ENCODE peak calls at places on chromosome 21, in seven cellular contexts. One of them, this sample, is unnamed. For H3K4me1, the result is how much of the 10 kb centered on the place peaks cover.

GRCh38 chr21:43368685-43369084 is 58.2 kb downstream of the SIK1 start:
- DNase-seq in lower lobe of right lung: no peak
- DNase-seq in left lung: peak
- DNase-seq in upper lobe of right lung: no peak
- DNase-seq in small intestine: no peak
- DNase-seq in prostate gland: no peak
- DNase-seq in mesenchymal stem cell: no peak
- DNase-seq in this sample: no peak

GRCh38 chr21:37060296-37060695 is 12.6 kb downstream of the PIGP start:
- DNase-seq in upper lobe of right lung: peak
- DNase-seq in mesenchymal stem cell: peak
- DNase-seq in prostate gland: no peak
- DNase-seq in small intestine: peak
- DNase-seq in lower lobe of right lung: no peak
- DNase-seq in left lung: no peak
- DNase-seq in this sample: no peak

GRCh38 chr21:43740497-43741156 is 21.7 kb downstream of the PDXK start:
- DNase-seq in prostate gland: peak
- DNase-seq in lower lobe of right lung: peak
- DNase-seq in small intestine: peak
- DNase-seq in mesenchymal stem cell: peak
- DNase-seq in upper lobe of right lung: peak
- DNase-seq in left lung: no peak
- DNase-seq in this sample: no peak

GRCh38 chr21:37375866-37376574 is 9.4 kb downstream of the DYRK1A start:
- DNase-seq in mesenchymal stem cell: no peak
- DNase-seq in lower lobe of right lung: no peak
- DNase-seq in prostate gland: no peak
- DNase-seq in upper lobe of right lung: no peak
- DNase-seq in left lung: no peak
- DNase-seq in small intestine: no peak
- DNase-seq in this sample: no peak

GRCh38 chr21:37800122-37800455 is 116.2 kb downstream of the KCNJ6 start:
- DNase-seq in small intestine: no peak
- DNase-seq in upper lobe of right lung: no peak
- DNase-seq in left lung: no peak
- DNase-seq in mesenchymal stem cell: peak
- DNase-seq in prostate gland: no peak
- DNase-seq in lower lobe of right lung: no peak
- DNase-seq in this sample: no peak

GRCh38 chr21:25039461-25040380 is 567.6 kb downstream of the MRPL39 start:
- DNase-seq in small intestine: no peak
- DNase-seq in lower lobe of right lung: no peak
- DNase-seq in upper lobe of right lung: no peak
- DNase-seq in prostate gland: no peak
- DNase-seq in mesenchymal stem cell: no peak
- DNase-seq in left lung: no peak
- DNase-seq in this sample: no peak

GRCh38 chr21:25850126-25850831 is 115.5 kb downstream of the GABPA start:
- DNase-seq in mesenchymal stem cell: peak
- DNase-seq in prostate gland: no peak
- DNase-seq in small intestine: no peak
- DNase-seq in upper lobe of right lung: no peak
- DNase-seq in lower lobe of right lung: no peak
- DNase-seq in left lung: no peak
- DNase-seq in this sample: no peak

GRCh38 chr21:43291347-43291950 is 122.6 kb downstream of the CRYAA start:
- DNase-seq in small intestine: no peak
- DNase-seq in left lung: peak
- DNase-seq in prostate gland: no peak
- DNase-seq in mesenchymal stem cell: no peak
- DNase-seq in upper lobe of right lung: peak
- DNase-seq in lower lobe of right lung: peak
- DNase-seq in this sample: peak

GRCh38 chr21:27108228-27108627 is 141.3 kb upstream of the ADAMTS5 start:
- DNase-seq in mesenchymal stem cell: peak
- DNase-seq in small intestine: no peak
- DNase-seq in left lung: no peak
- DNase-seq in upper lobe of right lung: no peak
- DNase-seq in prostate gland: no peak
- DNase-seq in lower lobe of right lung: no peak
- DNase-seq in this sample: no peak

DNA sequence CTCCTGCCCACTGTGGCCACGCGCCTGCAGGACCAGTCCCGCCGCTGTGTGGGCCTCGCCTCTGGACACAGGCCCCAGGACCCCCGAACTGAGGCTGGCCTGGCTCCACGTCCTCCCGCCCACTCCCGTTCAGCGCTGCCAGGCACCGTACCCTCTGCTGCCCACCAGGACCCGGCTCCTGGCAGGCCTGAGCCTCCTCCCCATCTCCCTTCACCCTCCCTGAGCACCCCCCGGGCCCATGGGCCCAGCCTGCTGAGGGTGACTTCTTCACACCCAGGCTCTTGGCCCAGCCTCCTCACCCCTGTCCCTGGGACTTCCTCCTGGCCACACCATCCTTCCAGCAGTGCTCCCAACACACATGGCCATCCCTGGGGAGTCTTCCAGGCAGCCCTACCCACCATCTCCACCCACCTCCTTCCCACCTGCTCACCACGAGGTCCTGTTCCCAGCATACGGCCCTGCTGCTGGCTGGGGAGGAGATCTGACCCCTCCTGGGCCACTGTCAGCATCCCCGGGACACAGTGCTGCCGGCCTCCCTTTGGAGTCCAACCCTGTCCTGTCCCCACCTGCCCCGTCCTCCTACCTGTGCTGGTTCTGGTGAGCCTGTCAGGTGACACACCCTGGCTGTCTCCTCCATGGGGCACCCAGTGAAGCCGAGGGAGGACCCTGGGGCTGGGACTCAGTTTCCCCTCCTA is 53.6 kb downstream of the SLX9 start:
- DNase-seq in prostate gland: no peak
- DNase-seq in lower lobe of right lung: peak
- DNase-seq in small intestine: no peak
- DNase-seq in upper lobe of right lung: no peak
- DNase-seq in mesenchymal stem cell: no peak
- DNase-seq in left lung: peak
- DNase-seq in this sample: peak
- H3K27ac ChIP-seq in prostate gland: no peak
- H3K27ac ChIP-seq in lower lobe of right lung: peak
- H3K27ac ChIP-seq in small intestine: no peak
- H3K27ac ChIP-seq in upper lobe of right lung: peak
- H3K27ac ChIP-seq in mesenchymal stem cell: no peak
- H3K27ac ChIP-seq in left lung: no peak
- H3K27ac ChIP-seq in this sample: no peak

GRCh38 chr21:33078907-33079582 is 9.1 kb downstream of the OLIG1 start:
- DNase-seq in mesenchymal stem cell: peak
- DNase-seq in prostate gland: peak
- DNase-seq in lower lobe of right lung: no peak
- DNase-seq in small intestine: no peak
- DNase-seq in upper lobe of right lung: no peak
- DNase-seq in left lung: no peak
- DNase-seq in this sample: no peak
- H3K4me1 ChIP-seq in mesenchymal stem cell: under half
- H3K4me1 ChIP-seq in prostate gland: under half
- H3K4me1 ChIP-seq in lower lobe of right lung: under half
- H3K4me1 ChIP-seq in small intestine: under half
- H3K4me1 ChIP-seq in upper lobe of right lung: under half
- H3K4me1 ChIP-seq in left lung: under half
- H3K4me1 ChIP-seq in this sample: under half

GRCh38 chr21:28771790-28772501 is 220.7 kb downstream of the LTN1 start:
- DNase-seq in upper lobe of right lung: no peak
- DNase-seq in prostate gland: no peak
- DNase-seq in lower lobe of right lung: no peak
- DNase-seq in left lung: no peak
- DNase-seq in mesenchymal stem cell: peak
- DNase-seq in small intestine: no peak
- DNase-seq in this sample: no peak
- H3K27ac ChIP-seq in upper lobe of right lung: peak
- H3K27ac ChIP-seq in prostate gland: peak
- H3K27ac ChIP-seq in lower lobe of right lung: peak
- H3K27ac ChIP-seq in left lung: peak
- H3K27ac ChIP-seq in mesenchymal stem cell: peak
- H3K27ac ChIP-seq in small intestine: no peak
- H3K27ac ChIP-seq in this sample: no peak

DNA sequence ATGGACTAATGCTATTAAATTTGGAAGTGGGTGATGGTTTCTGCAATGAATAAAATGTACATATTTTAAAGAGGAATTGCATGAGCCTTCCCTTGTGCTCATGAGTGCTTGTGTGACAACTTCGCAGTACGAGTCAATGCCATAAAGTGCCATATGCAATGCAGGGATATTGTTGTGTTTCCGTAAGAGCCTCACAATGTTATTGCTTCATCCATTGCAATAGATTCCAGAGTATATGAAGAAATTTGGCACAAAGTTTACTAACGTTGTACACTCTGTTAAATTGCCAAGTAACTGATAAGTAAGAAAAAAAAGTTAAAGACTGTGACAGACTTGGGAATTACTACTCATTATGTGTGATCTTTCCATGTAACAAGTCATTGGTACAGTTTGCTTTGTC is 22.3 kb downstream of the BTG3 start:
- DNase-seq in small intestine: peak
- DNase-seq in prostate gland: no peak
- DNase-seq in mesenchymal stem cell: no peak
- DNase-seq in left lung: no peak
- DNase-seq in upper lobe of right lung: no peak
- DNase-seq in lower lobe of right lung: no peak
- DNase-seq in this sample: no peak
- H3K4me1 ChIP-seq in small intestine: under half
- H3K4me1 ChIP-seq in prostate gland: under half
- H3K4me1 ChIP-seq in mesenchymal stem cell: under half
- H3K4me1 ChIP-seq in left lung: under half
- H3K4me1 ChIP-seq in upper lobe of right lung: under half
- H3K4me1 ChIP-seq in lower lobe of right lung: under half
- H3K4me1 ChIP-seq in this sample: under half

GRCh38 chr21:42237577-42237976 is 18.6 kb downstream of the ABCG1 start:
- DNase-seq in mesenchymal stem cell: no peak
- DNase-seq in small intestine: no peak
- DNase-seq in upper lobe of right lung: no peak
- DNase-seq in lower lobe of right lung: no peak
- DNase-seq in left lung: no peak
- DNase-seq in prostate gland: no peak
- DNase-seq in this sample: no peak

GRCh38 chr21:42235593-42235992 is 16.7 kb downstream of the ABCG1 start:
- DNase-seq in upper lobe of right lung: no peak
- DNase-seq in left lung: no peak
- DNase-seq in prostate gland: no peak
- DNase-seq in lower lobe of right lung: no peak
- DNase-seq in mesenchymal stem cell: no peak
- DNase-seq in small intestine: no peak
- DNase-seq in this sample: no peak

GRCh38 chr21:42237161-42237560 is 18.2 kb downstream of the ABCG1 start:
- DNase-seq in prostate gland: no peak
- DNase-seq in mesenchymal stem cell: no peak
- DNase-seq in left lung: no peak
- DNase-seq in lower lobe of right lung: no peak
- DNase-seq in small intestine: no peak
- DNase-seq in upper lobe of right lung: no peak
- DNase-seq in this sample: no peak

GRCh38 chr21:42236014-42236413 is 17.1 kb downstream of the ABCG1 start:
- DNase-seq in mesenchymal stem cell: no peak
- DNase-seq in left lung: no peak
- DNase-seq in prostate gland: no peak
- DNase-seq in upper lobe of right lung: no peak
- DNase-seq in small intestine: no peak
- DNase-seq in lower lobe of right lung: no peak
- DNase-seq in this sample: no peak

GRCh38 chr21:42236693-42237092 is 17.8 kb downstream of the ABCG1 start:
- DNase-seq in lower lobe of right lung: no peak
- DNase-seq in upper lobe of right lung: no peak
- DNase-seq in prostate gland: no peak
- DNase-seq in left lung: no peak
- DNase-seq in small intestine: no peak
- DNase-seq in mesenchymal stem cell: no peak
- DNase-seq in this sample: no peak
- H3K27ac ChIP-seq in lower lobe of right lung: no peak
- H3K27ac ChIP-seq in upper lobe of right lung: peak
- H3K27ac ChIP-seq in prostate gland: no peak
- H3K27ac ChIP-seq in left lung: no peak
- H3K27ac ChIP-seq in small intestine: no peak
- H3K27ac ChIP-seq in mesenchymal stem cell: no peak
- H3K27ac ChIP-seq in this sample: no peak

GRCh38 chr21:38859852-38860251 is 54.1 kb downstream of the ETS2 start:
- DNase-seq in left lung: no peak
- DNase-seq in upper lobe of right lung: no peak
- DNase-seq in small intestine: no peak
- DNase-seq in lower lobe of right lung: no peak
- DNase-seq in prostate gland: no peak
- DNase-seq in mesenchymal stem cell: no peak
- DNase-seq in this sample: no peak

GRCh38 chr21:38857152-38857825 is 51.6 kb downstream of the ETS2 start:
- DNase-seq in upper lobe of right lung: no peak
- DNase-seq in lower lobe of right lung: no peak
- DNase-seq in mesenchymal stem cell: no peak
- DNase-seq in small intestine: peak
- DNase-seq in left lung: no peak
- DNase-seq in prostate gland: no peak
- DNase-seq in this sample: no peak

GRCh38 chr21:38861989-38862683 is 56.4 kb downstream of the ETS2 start:
- DNase-seq in upper lobe of right lung: no peak
- DNase-seq in lower lobe of right lung: no peak
- DNase-seq in prostate gland: no peak
- DNase-seq in mesenchymal stem cell: no peak
- DNase-seq in small intestine: no peak
- DNase-seq in left lung: no peak
- DNase-seq in this sample: no peak

GRCh38 chr21:38861006-38861405 is 55.3 kb downstream of the ETS2 start:
- DNase-seq in mesenchymal stem cell: no peak
- DNase-seq in left lung: no peak
- DNase-seq in lower lobe of right lung: no peak
- DNase-seq in small intestine: no peak
- DNase-seq in prostate gland: no peak
- DNase-seq in upper lobe of right lung: no peak
- DNase-seq in this sample: no peak

DNA sequence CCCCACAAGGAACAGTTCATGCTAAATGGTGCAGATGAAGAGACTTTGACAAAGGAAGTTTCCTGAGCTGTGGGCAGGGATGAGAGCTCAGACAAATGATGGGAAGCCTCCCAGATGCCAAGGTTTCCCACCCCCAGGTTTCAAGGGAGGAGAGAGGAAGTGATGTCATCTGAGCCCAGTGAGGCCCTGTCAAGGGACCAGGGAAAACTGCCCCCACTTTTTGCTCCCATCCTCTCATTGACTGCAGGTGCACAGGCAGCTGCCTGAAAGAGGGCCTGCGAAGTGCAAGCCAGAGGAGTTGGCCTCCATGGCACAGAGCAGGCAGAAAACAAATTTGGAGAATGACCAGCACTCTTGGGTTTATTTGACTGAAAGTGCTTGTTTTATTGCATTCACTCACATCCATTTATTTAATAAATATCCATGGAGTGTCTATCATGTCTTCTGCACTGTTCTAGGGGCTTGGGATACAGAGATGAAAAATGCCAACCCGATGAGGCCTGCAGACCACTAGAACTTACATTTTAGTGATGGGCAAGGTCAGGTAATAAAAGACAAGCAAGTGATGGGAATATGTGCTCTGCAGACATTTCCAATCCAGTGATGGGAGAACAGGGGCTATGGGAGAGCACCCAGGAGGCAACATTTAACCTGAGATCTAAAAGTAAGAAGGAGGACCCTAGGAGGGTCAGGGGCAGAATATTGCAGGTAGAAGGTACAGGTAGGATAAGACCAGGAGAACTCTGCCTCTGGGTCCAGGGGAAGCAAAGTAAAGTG is 52.9 kb downstream of the ETS2 start:
- DNase-seq in small intestine: no peak
- DNase-seq in left lung: no peak
- DNase-seq in lower lobe of right lung: no peak
- DNase-seq in mesenchymal stem cell: no peak
- DNase-seq in prostate gland: no peak
- DNase-seq in upper lobe of right lung: no peak
- DNase-seq in this sample: no peak
- H3K4me1 ChIP-seq in small intestine: under half
- H3K4me1 ChIP-seq in left lung: under half
- H3K4me1 ChIP-seq in lower lobe of right lung: under half
- H3K4me1 ChIP-seq in mesenchymal stem cell: under half
- H3K4me1 ChIP-seq in prostate gland: under half
- H3K4me1 ChIP-seq in upper lobe of right lung: under half
- H3K4me1 ChIP-seq in this sample: under half

This sample was measured in RWPE2.